ENCODE peak calls at places on chromosome 20, in four cellular contexts. One of them, this sample, is unnamed.

GRCh38 chr20:34886122-34886521 is 9.7 kb downstream of the ACSS2 start:
- DNase-seq in heart right ventricle: no peak
- DNase-seq in MM.1S: no peak
- DNase-seq in tibial artery: no peak
- DNase-seq in this sample: no peak

GRCh38 chr20:61599061-61599930 is 347.2 kb downstream of the CDH4 start:
- DNase-seq in heart right ventricle: no peak
- DNase-seq in MM.1S: no peak
- DNase-seq in tibial artery: no peak
- DNase-seq in this sample: no peak

GRCh38 chr20:8740265-8740664 is 328.6 kb upstream of the PLCB4 start:
- DNase-seq in heart right ventricle: no peak
- DNase-seq in MM.1S: no peak
- DNase-seq in tibial artery: no peak
- DNase-seq in this sample: no peak

GRCh38 chr20:11891827-11892521 is 25.7 kb upstream of the BTBD3 start:
- DNase-seq in heart right ventricle: peak; percentile 36
- DNase-seq in MM.1S: peak; percentile 84
- DNase-seq in tibial artery: no peak
- DNase-seq in this sample: peak; percentile 71

GRCh38 chr20:48338717-48339116 is 489.1 kb downstream of the PREX1 start:
- DNase-seq in heart right ventricle: no peak
- DNase-seq in MM.1S: no peak
- DNase-seq in tibial artery: no peak
- DNase-seq in this sample: no peak

GRCh38 chr20:48723308-48724264 is 104.2 kb downstream of the PREX1 start:
- DNase-seq in heart right ventricle: no peak
- DNase-seq in MM.1S: no peak
- DNase-seq in tibial artery: peak; percentile 95
- DNase-seq in this sample: no peak

GRCh38 chr20:24700166-24700860 is 230.9 kb downstream of the SYNDIG1 start:
- DNase-seq in heart right ventricle: no peak
- DNase-seq in MM.1S: no peak
- DNase-seq in tibial artery: peak; percentile 21
- DNase-seq in this sample: no peak

GRCh38 chr20:57900226-57900905 is 190.6 kb upstream of the PMEPA1 start:
- DNase-seq in heart right ventricle: no peak
- DNase-seq in MM.1S: no peak
- DNase-seq in tibial artery: no peak
- DNase-seq in this sample: no peak

GRCh38 chr20:40008177-40008576 is 680.9 kb downstream of the MAFB start:
- DNase-seq in heart right ventricle: no peak
- DNase-seq in MM.1S: no peak
- DNase-seq in tibial artery: no peak
- DNase-seq in this sample: no peak

GRCh38 chr20:32168184-32168910 is 39.2 kb downstream of the PLAGL2 start:
- DNase-seq in heart right ventricle: no peak
- DNase-seq in MM.1S: no peak
- DNase-seq in tibial artery: peak; percentile 13
- DNase-seq in this sample: no peak

GRCh38 chr20:57437267-57437666 is 46.1 kb downstream of the RBM38 start:
- DNase-seq in heart right ventricle: no peak
- DNase-seq in MM.1S: no peak
- DNase-seq in tibial artery: no peak
- DNase-seq in this sample: no peak

GRCh38 chr20:18743665-18744440 is 69.7 kb upstream of the SCP2D1 start:
- DNase-seq in heart right ventricle: no peak
- DNase-seq in MM.1S: no peak
- DNase-seq in tibial artery: no peak
- DNase-seq in this sample: no peak

GRCh38 chr20:63682384-63683139 is 13.9 kb upstream of the TNFRSF6B start:
- DNase-seq in heart right ventricle: peak; percentile 63
- DNase-seq in MM.1S: no peak
- DNase-seq in tibial artery: peak; percentile 94
- DNase-seq in this sample: no peak

GRCh38 chr20:32970115-32970972 is 33.9 kb downstream of the SUN5 start:
- DNase-seq in heart right ventricle: no peak
- DNase-seq in MM.1S: no peak
- DNase-seq in tibial artery: peak; percentile 54
- DNase-seq in this sample: no peak

GRCh38 chr20:6818033-6818808 is 50.7 kb downstream of the BMP2 start:
- DNase-seq in heart right ventricle: no peak
- DNase-seq in MM.1S: no peak
- DNase-seq in tibial artery: no peak
- DNase-seq in this sample: no peak

GRCh38 chr20:53480913-53481312 is 112.7 kb downstream of the ZNF217 start:
- DNase-seq in heart right ventricle: no peak
- DNase-seq in MM.1S: no peak
- DNase-seq in tibial artery: no peak
- DNase-seq in this sample: no peak

GRCh38 chr20:34242879-34243278 is 1.7 kb downstream of the ASIP start:
- DNase-seq in heart right ventricle: no peak
- DNase-seq in MM.1S: no peak
- DNase-seq in tibial artery: no peak
- DNase-seq in this sample: no peak

GRCh38 chr20:24160563-24161355 is 172.2 kb upstream of the GGTLC1 start:
- DNase-seq in heart right ventricle: peak; percentile 38
- DNase-seq in MM.1S: peak; percentile 20
- DNase-seq in tibial artery: peak; percentile 76
- DNase-seq in this sample: no peak

GRCh38 chr20:61587036-61587435 is 335.0 kb downstream of the CDH4 start:
- DNase-seq in heart right ventricle: no peak
- DNase-seq in MM.1S: no peak
- DNase-seq in tibial artery: no peak
- DNase-seq in this sample: no peak

GRCh38 chr20:6562111-6562510 is 205.4 kb upstream of the BMP2 start:
- DNase-seq in heart right ventricle: no peak
- DNase-seq in MM.1S: no peak
- DNase-seq in tibial artery: no peak
- DNase-seq in this sample: no peak

GRCh38 chr20:52083627-52084232 is 107.8 kb downstream of the ZFP64 start:
- DNase-seq in heart right ventricle: no peak
- DNase-seq in MM.1S: peak; percentile 48
- DNase-seq in tibial artery: no peak
- DNase-seq in this sample: peak; percentile 66

GRCh38 chr20:36941403-36941835 is 10.1 kb downstream of the SAMHD1 start:
- DNase-seq in heart right ventricle: no peak
- DNase-seq in MM.1S: no peak
- DNase-seq in tibial artery: no peak
- DNase-seq in this sample: peak; percentile 47

GRCh38 chr20:62117658-62118057 is 4.6 kb upstream of the LSM14B start:
- DNase-seq in heart right ventricle: peak; percentile 51
- DNase-seq in MM.1S: peak; percentile 66
- DNase-seq in tibial artery: no peak
- DNase-seq in this sample: peak; percentile 87

GRCh38 chr20:7210910-7211309 is 443.4 kb downstream of the BMP2 start:
- DNase-seq in heart right ventricle: no peak
- DNase-seq in MM.1S: no peak
- DNase-seq in tibial artery: no peak
- DNase-seq in this sample: no peak

GRCh38 chr20:25117961-25118360 is 36.0 kb upstream of the VSX1 start:
- DNase-seq in heart right ventricle: no peak
- DNase-seq in MM.1S: no peak
- DNase-seq in tibial artery: no peak
- DNase-seq in this sample: no peak

GRCh38 chr20:23161968-23162696 is 76.0 kb upstream of the CD93 start:
- DNase-seq in heart right ventricle: peak; percentile 72
- DNase-seq in MM.1S: no peak
- DNase-seq in tibial artery: peak; percentile 89
- DNase-seq in this sample: peak; percentile 28

GRCh38 chr20:24694727-24695528 is 225.5 kb downstream of the SYNDIG1 start:
- DNase-seq in heart right ventricle: no peak
- DNase-seq in MM.1S: no peak
- DNase-seq in tibial artery: peak; percentile 78
- DNase-seq in this sample: peak; percentile 23

GRCh38 chr20:19492937-19493336 is 265.1 kb upstream of the RIN2 start:
- DNase-seq in heart right ventricle: no peak
- DNase-seq in MM.1S: no peak
- DNase-seq in tibial artery: no peak
- DNase-seq in this sample: no peak

GRCh38 chr20:16530201-16530681 is 43.0 kb downstream of the KIF16B start:
- DNase-seq in heart right ventricle: no peak
- DNase-seq in MM.1S: no peak
- DNase-seq in tibial artery: no peak
- DNase-seq in this sample: no peak

GRCh38 chr20:18093388-18093787 is 35.7 kb upstream of the OVOL2 start:
- DNase-seq in heart right ventricle: no peak
- DNase-seq in MM.1S: no peak
- DNase-seq in tibial artery: no peak
- DNase-seq in this sample: no peak

GRCh38 chr20:13221673-13222318 is 722 bp downstream of the ISM1 start:
- DNase-seq in heart right ventricle: peak; percentile 39
- DNase-seq in MM.1S: peak; percentile 80
- DNase-seq in tibial artery: peak; percentile 72
- DNase-seq in this sample: no peak

GRCh38 chr20:13221313-13221672 is 219 bp downstream of the ISM1 start:
- DNase-seq in heart right ventricle: no peak
- DNase-seq in MM.1S: no peak
- DNase-seq in tibial artery: no peak
- DNase-seq in this sample: no peak

GRCh38 chr20:13220857-13221297 is at the start of gene ISM1:
- DNase-seq in heart right ventricle: peak; percentile 18
- DNase-seq in MM.1S: peak; percentile 42
- DNase-seq in tibial artery: peak; percentile 68
- DNase-seq in this sample: peak; percentile 50

GRCh38 chr20:13219327-13220193 is 1.5 kb upstream of the ISM1 start:
- DNase-seq in heart right ventricle: no peak
- DNase-seq in MM.1S: no peak
- DNase-seq in tibial artery: no peak
- DNase-seq in this sample: no peak

DNA sequence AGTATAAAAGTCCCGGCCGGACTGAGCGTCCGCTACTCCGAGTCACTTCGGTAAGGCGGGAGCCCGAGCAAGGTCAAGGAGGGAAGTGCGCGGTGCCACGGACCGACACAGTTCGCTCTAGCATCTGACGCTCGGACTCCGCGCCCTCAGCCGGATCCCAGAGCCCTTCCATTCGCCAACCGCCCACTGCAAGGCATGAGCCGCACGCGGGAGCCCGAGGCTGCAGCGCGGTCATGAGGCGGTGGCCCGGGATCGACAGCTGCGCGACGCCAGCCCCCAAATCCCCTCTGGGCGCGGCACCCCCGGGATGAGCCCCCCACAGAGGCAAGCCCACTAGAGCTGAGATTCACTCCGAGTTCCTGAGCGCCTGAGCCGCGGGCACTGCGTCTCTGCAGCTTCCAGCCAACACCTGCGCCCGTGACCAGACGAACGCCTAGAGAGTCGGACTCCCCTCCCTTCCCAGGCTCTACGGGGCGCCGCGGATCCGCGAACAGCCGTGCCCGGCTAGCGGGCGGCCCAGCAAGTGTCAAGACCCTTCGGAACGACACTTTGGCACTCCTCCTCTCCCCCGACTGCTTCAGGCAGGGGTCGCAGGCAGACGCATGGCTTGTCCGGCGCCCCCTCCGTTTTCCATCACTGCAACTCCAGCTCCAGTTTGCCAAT is 749 bp upstream of the ISM1 start:
- DNase-seq in heart right ventricle: peak; percentile 49
- DNase-seq in MM.1S: no peak
- DNase-seq in tibial artery: peak; percentile 89
- DNase-seq in this sample: peak; percentile 56
- H3K27ac ChIP-seq in heart right ventricle: peak overlapping the region; percentile 4
- H3K27ac ChIP-seq in MM.1S: no peak overlapping the region
- H3K27ac ChIP-seq in tibial artery: peak overlapping the region; percentile 27
- H3K27ac ChIP-seq in this sample: no peak overlapping the region

DNA sequence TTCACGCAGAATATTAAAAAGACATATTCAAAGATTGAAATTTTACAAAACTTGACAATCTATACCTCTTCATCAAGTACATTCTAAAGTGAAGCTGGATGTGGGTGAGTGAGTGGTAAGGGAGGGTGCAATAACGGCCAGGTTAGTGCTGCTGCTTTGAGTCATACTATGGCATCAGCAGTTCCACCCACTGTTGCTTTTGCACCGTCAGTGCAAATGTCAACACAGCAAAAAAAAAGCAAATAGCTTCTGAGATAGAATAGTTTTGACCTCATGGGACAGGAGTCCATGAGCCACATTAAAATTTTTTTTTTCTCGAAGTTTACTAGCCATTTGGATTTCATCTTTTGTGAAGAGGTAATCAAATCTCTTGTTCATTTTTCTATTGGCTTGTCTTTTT is 31.8 kb downstream of the PSMF1 start:
- DNase-seq in heart right ventricle: no peak
- DNase-seq in MM.1S: no peak
- DNase-seq in tibial artery: no peak
- DNase-seq in this sample: peak; percentile 57
- H3K36me3 ChIP-seq in heart right ventricle: peaks cover 10% of the 10 kb centered on the region
- H3K36me3 ChIP-seq in MM.1S: peaks cover 3% of the 10 kb centered on the region
- H3K36me3 ChIP-seq in tibial artery: peaks cover 40% of the 10 kb centered on the region
- H3K36me3 ChIP-seq in this sample: no peaks in the 10 kb centered on the region

DNA sequence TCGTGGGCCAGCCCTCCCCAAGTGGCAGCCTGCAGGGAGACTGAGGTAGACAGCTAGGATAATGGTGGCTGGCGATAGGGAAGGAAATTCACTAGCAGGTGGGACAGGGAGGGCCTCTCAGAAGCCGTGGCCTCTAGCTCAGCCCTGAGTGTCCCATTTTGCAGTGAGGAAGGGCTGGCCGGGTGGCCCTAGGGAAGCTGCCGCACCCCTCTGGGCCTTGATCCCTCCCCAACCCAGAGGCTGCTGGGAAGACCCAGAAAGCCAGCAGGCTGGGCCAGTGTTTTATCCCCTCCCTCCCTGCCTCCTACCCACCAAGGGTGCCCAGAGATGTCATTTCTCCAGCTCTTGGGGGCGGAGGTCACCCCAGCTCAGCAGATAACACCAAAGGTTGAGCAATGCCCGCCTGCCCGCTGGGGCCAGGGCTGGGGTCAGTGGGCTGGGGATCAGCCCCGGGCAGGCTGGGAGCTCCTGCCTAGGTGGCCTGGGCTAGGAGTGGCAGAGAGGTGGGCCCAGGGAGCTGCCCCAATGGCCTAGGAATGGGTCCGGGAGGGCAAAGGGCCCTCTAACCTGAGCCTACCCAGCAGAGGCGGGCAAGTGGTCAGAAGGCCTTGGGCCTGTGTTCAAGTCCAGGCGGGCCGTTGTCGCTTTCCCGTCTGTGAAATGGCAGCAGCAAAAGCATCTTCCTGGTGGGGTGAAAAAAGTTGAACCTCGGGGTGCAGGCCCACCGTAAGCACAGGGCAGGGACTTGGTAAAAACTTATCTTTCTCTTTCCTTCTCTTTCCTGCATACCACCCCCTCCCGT is 1.6 kb upstream of the CEBPB start:
- DNase-seq in heart right ventricle: no peak
- DNase-seq in MM.1S: no peak
- DNase-seq in tibial artery: no peak
- DNase-seq in this sample: peak; percentile 53
- H3K27ac ChIP-seq in heart right ventricle: no peak overlapping the region
- H3K27ac ChIP-seq in MM.1S: no peak overlapping the region
- H3K27ac ChIP-seq in tibial artery: peak overlapping the region; percentile 96
- H3K27ac ChIP-seq in this sample: no peak overlapping the region

GRCh38 chr20:47227576-47227975 is 128.9 kb downstream of the ZMYND8 start:
- DNase-seq in heart right ventricle: no peak
- DNase-seq in MM.1S: no peak
- DNase-seq in tibial artery: no peak
- DNase-seq in this sample: no peak
- H3K36me3 ChIP-seq in heart right ventricle: peaks cover 47% of the 10 kb centered on the region
- H3K36me3 ChIP-seq in MM.1S: peaks cover 10% of the 10 kb centered on the region
- H3K36me3 ChIP-seq in tibial artery: peaks cover 62% of the 10 kb centered on the region
- H3K36me3 ChIP-seq in this sample: no peaks in the 10 kb centered on the region